ENCODE peak calls at places on chromosome 13, in eight cellular contexts. Z is fibroblast of mammary gland, C is heart right ventricle, R is tibial artery, S is GM12865, K is ovary, O is AG04449, M is endodermal cell. U is an unnamed sample.

GRCh38 chr13:41028051-41028450 is 8.9 kb upstream of the ELF1 start:
- DNase-seq in K (no peak), M (no peak), R (no peak), Z (peak), O (no peak), S (no peak), C (no peak), U (no peak)

GRCh38 chr13:95355491-95355890 is 54.2 kb upstream of the ABCC4 start:
- DNase-seq in C (no peak), M (no peak), K (no peak), S (no peak), O (peak), Z (peak), R (no peak), U (peak)

GRCh38 chr13:23656637-23657036 is 86.4 kb downstream of the TNFRSF19 start:
- DNase-seq in K (no peak), R (no peak), S (peak), C (no peak), Z (peak), O (no peak), M (no peak), U (no peak)

GRCh38 chr13:51380269-51380668 is 40.8 kb downstream of the SERPINE3 start:
- DNase-seq in K (no peak), C (no peak), S (no peak), M (no peak), O (no peak), R (no peak), Z (peak), U (no peak)

GRCh38 chr13:87954116-87954515 is 282.9 kb downstream of the SLITRK5 start:
- DNase-seq in C (no peak), S (no peak), Z (peak), K (no peak), O (no peak), M (no peak), R (no peak), U (no peak)

GRCh38 chr13:42056585-42056984 is 8.1 kb downstream of the DGKH start:
- DNase-seq in O (no peak), R (no peak), S (no peak), K (no peak), Z (no peak), C (no peak), M (no peak), U (no peak)

GRCh38 chr13:100483836-100484381 is 104.7 kb downstream of the GGACT start:
- DNase-seq in C (no peak), Z (no peak), S (peak), K (no peak), R (no peak), M (no peak), O (no peak), U (no peak)

GRCh38 chr13:27137759-27138158 is 33.9 kb downstream of the USP12 start:
- DNase-seq in R (no peak), K (no peak), M (no peak), S (no peak), O (no peak), C (no peak), Z (no peak), U (no peak)

GRCh38 chr13:99067160-99067985 is 89.5 kb upstream of the DOCK9 start:
- DNase-seq in Z (peak), O (peak), S (no peak), K (no peak), M (no peak), R (no peak), C (no peak), U (no peak)

GRCh38 chr13:106498158-106498557 is 37.3 kb downstream of the EFNB2 start:
- DNase-seq in Z (no peak), M (no peak), S (no peak), K (no peak), O (no peak), C (no peak), R (no peak), U (no peak)

GRCh38 chr13:41613471-41613870 is 156.1 kb downstream of the RGCC start:
- DNase-seq in C (no peak), R (no peak), O (no peak), S (no peak), K (no peak), M (no peak), Z (no peak), U (no peak)

GRCh38 chr13:78468546-78469060 is 134.7 kb downstream of the POU4F1 start:
- DNase-seq in M (no peak), K (no peak), S (no peak), Z (no peak), R (no peak), C (no peak), O (no peak), U (no peak)

GRCh38 chr13:19957320-19958118 is 1.0 kb upstream of the ZMYM2 start:
- DNase-seq in M (peak), O (no peak), R (peak), Z (peak), S (peak), C (peak), K (peak), U (peak)

GRCh38 chr13:95643814-95644598 is 500 bp downstream of the DZIP1 start:
- DNase-seq in K (peak), S (no peak), R (no peak), O (no peak), C (peak), Z (peak), M (peak), U (no peak)

GRCh38 chr13:113671066-113672001 is 4.3 kb downstream of the GRK1 start:
- DNase-seq in M (peak), R (peak), K (peak), O (no peak), Z (no peak), S (no peak), C (no peak), U (peak)

GRCh38 chr13:113657851-113658741 is at the start of gene ATP4B:
- DNase-seq in Z (no peak), O (no peak), M (peak), K (peak), C (no peak), R (peak), S (no peak), U (peak)

GRCh38 chr13:70541451-70541850 is 433.2 kb upstream of the KLHL1 start:
- DNase-seq in C (no peak), R (no peak), O (no peak), K (no peak), Z (no peak), M (no peak), S (no peak), U (no peak)

GRCh38 chr13:114063545-114064515 is 68.6 kb downstream of the RASA3 start:
- DNase-seq in M (no peak), K (peak), R (peak), Z (peak), O (no peak), C (peak), S (peak), U (peak)

GRCh38 chr13:95403349-95404140 is 102.3 kb upstream of the ABCC4 start:
- DNase-seq in S (peak), O (no peak), K (no peak), R (no peak), C (no peak), Z (no peak), M (peak), U (no peak)

GRCh38 chr13:64817721-64818120 is 2412.4 kb downstream of the PCDH9 start:
- DNase-seq in S (no peak), O (no peak), C (no peak), K (no peak), Z (no peak), R (no peak), M (no peak), U (no peak)

GRCh38 chr13:30113531-30113930 is 193.8 kb downstream of the KATNAL1 start:
- DNase-seq in Z (no peak), M (no peak), R (no peak), S (no peak), K (no peak), C (no peak), O (no peak), U (no peak)

GRCh38 chr13:41700790-41701310 is 243.5 kb downstream of the RGCC start:
- DNase-seq in Z (peak), R (no peak), K (no peak), O (peak), S (no peak), M (no peak), C (no peak), U (no peak)

GRCh38 chr13:39777527-39778061 is 122.1 kb downstream of the COG6 start:
- DNase-seq in R (no peak), C (no peak), Z (peak), K (no peak), O (peak), S (peak), M (peak), U (no peak)

GRCh38 chr13:24927810-24928404 is 163.9 kb downstream of the RNF17 start:
- DNase-seq in S (no peak), Z (no peak), R (no peak), C (no peak), O (no peak), M (no peak), K (no peak), U (no peak)

GRCh38 chr13:24854311-24854710 is 90.3 kb downstream of the RNF17 start:
- DNase-seq in C (no peak), S (no peak), M (no peak), O (no peak), K (no peak), Z (no peak), R (no peak), U (no peak)

GRCh38 chr13:46995874-46996273 is 99.0 kb upstream of the HTR2A start:
- DNase-seq in R (no peak), C (no peak), O (no peak), K (no peak), Z (no peak), S (peak), M (no peak), U (no peak)

GRCh38 chr13:31964168-31964567 is 67.4 kb upstream of the FRY start:
- DNase-seq in C (no peak), K (no peak), O (no peak), R (no peak), Z (no peak), S (no peak), M (no peak), U (no peak)

GRCh38 chr13:31968473-31968872 is 63.1 kb upstream of the FRY start:
- DNase-seq in K (no peak), S (peak), O (no peak), Z (no peak), R (no peak), M (no peak), C (no peak), U (no peak)

GRCh38 chr13:31965361-31966066 is 66.1 kb upstream of the FRY start:
- DNase-seq in C (no peak), Z (no peak), K (no peak), M (no peak), S (peak), O (no peak), R (no peak), U (no peak)

GRCh38 chr13:31970237-31970930 is 61.2 kb upstream of the FRY start:
- DNase-seq in C (no peak), R (no peak), M (no peak), S (no peak), Z (peak), K (no peak), O (peak), U (no peak)

GRCh38 chr13:31967155-31967554 is 64.4 kb upstream of the FRY start:
- DNase-seq in R (no peak), S (no peak), C (no peak), K (no peak), Z (no peak), O (no peak), M (no peak), U (no peak)
- TF ChIP-seq CTCF in R (no peak), S (peak), C (peak), K (no peak), Z (peak), O (no peak), M (peak), U (no peak)

GRCh38 chr13:36072536-36072935 is 58.6 kb downstream of the DCLK1 start:
- DNase-seq in K (no peak), Z (no peak), M (no peak), C (no peak), R (no peak), O (no peak), S (no peak), U (no peak)
- TF ChIP-seq CTCF in K (no peak), Z (no peak), M (no peak), C (no peak), R (no peak), O (no peak), S (no peak), U (no peak)

GRCh38 chr13:109131698-109132257 is 502.4 kb downstream of the MYO16 start:
- DNase-seq in M (peak), Z (no peak), K (no peak), O (no peak), R (no peak), C (no peak), S (peak), U (no peak)

GRCh38 chr13:109130093-109130835 is 500.9 kb downstream of the MYO16 start:
- DNase-seq in K (no peak), O (no peak), C (no peak), M (no peak), S (no peak), Z (no peak), R (no peak), U (no peak)

GRCh38 chr13:109136873-109137272 is 507.5 kb downstream of the MYO16 start:
- DNase-seq in M (no peak), Z (no peak), R (no peak), C (no peak), K (no peak), S (no peak), O (no peak), U (no peak)

GRCh38 chr13:109139346-109139745 is 509.9 kb downstream of the MYO16 start:
- DNase-seq in O (no peak), Z (no peak), K (no peak), R (no peak), M (no peak), S (no peak), C (no peak), U (no peak)

DNA sequence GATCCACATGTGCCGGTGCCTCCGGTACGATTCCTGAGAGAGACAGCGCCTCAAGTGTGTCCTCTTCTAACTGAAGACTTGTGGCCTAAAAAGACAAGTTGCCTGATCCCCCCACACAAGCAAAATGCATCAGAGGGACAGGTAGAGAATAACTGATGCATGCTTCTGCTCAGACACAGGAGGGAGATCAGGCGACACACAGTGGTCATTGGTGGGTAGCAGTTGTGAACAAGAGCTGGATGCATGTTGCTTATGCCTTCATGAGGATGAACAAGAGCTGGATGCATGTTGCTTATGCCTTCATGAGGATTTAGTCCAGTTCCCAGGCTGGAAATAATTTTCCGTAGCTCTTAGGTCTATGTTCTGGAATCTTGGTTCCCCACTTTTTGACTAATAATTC is 505.6 kb downstream of the MYO16 start:
- DNase-seq in Z (peak), S (no peak), C (no peak), M (no peak), R (no peak), K (no peak), O (no peak), U (no peak)
- TF ChIP-seq CTCF in Z (peak), S (no peak), C (no peak), M (peak), R (no peak), K (no peak), O (peak), U (no peak)

GRCh38 chr13:52845766-52846566 is 2.5 kb downstream of the PCDH8 start:
- DNase-seq in C (peak), K (no peak), Z (no peak), O (no peak), R (no peak), M (peak), S (no peak), U (no peak)
- TF ChIP-seq CTCF in C (peak), K (no peak), Z (no peak), O (no peak), R (no peak), M (peak), S (no peak), U (no peak)

DNA sequence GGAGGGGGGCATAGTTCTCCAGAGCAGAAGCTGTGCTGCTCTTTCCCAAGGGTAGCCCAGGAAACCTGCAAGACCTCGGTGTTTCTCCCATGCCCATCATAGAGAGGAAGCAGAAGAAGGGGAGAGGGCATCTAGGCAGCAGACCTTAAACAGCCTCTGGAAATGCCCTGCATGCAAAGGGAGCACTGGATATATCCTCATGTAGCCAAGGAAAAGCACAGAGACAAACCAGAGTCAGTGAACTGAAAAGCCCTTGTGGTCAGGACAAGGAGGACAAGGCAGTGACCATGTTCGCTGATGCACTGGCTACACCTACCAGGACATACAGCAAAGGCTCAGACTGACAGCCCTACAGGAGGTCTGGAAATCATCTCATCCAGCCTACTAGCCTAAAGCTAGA is 4.2 kb upstream of the TBC1D4 start:
- DNase-seq in S (peak), C (no peak), K (no peak), O (no peak), Z (no peak), R (no peak), M (peak), U (no peak)
- TF ChIP-seq CTCF in S (no peak), C (no peak), K (no peak), O (no peak), Z (no peak), R (no peak), M (peak), U (no peak)

DNA sequence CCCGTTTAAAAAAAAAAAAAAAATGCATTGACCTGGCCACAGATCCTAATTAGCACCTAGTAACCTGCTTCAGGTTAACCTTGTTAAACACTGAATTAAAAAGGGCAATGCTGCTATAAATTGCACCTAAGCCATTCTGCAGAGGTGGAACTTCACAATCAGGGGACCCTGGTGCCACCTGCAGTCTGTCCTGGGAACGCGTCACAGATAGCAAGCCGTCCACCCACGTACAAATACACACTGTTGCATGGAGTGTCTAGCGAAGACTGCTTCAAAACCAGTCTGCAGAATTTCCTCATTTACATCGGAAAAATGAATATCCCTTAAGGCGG is 169.3 kb downstream of the COL4A1 start:
- DNase-seq in K (no peak), M (no peak), S (peak), O (no peak), R (no peak), Z (peak), C (peak), U (no peak)
- TF ChIP-seq CTCF in K (no peak), M (peak), S (peak), O (peak), R (peak), Z (no peak), C (peak), U (no peak)

U was measured in sigmoid colon.